ENCODE peak calls at places on chromosomes 3 and 15, in six cellular contexts. B, N, R, C, I and V are unnamed samples.

GRCh38 chr3:43736558-43736995 is 45.8 kb downstream of the ABHD5 start:
- DNase-seq in B (no peak), I (no peak), N (no peak), C (peak; percentile 92), R (no peak), V (no peak)

GRCh38 chr3:32913790-32914446 is 37.5 kb upstream of the CCR4 start:
- DNase-seq in I (no peak), N (no peak), B (peak; percentile 18), R (no peak), C (no peak), V (no peak)

GRCh38 chr15:95059346-95059905 is 828.1 kb downstream of the MCTP2 start:
- DNase-seq in N (no peak), R (no peak), I (no peak), C (no peak), B (no peak), V (no peak)

GRCh38 chr3:176167272-176167671 is 1030.0 kb downstream of the TBL1XR1 start:
- DNase-seq in N (no peak), C (no peak), I (no peak), R (no peak), B (no peak), V (no peak)

GRCh38 chr3:190617185-190617584 is 103.3 kb downstream of the IL1RAP start:
- DNase-seq in B (no peak), R (no peak), I (no peak), N (peak; percentile 60), C (no peak), V (no peak)

GRCh38 chr3:178181784-178182183 is 354.5 kb upstream of the KCNMB2 start:
- DNase-seq in C (no peak), I (no peak), N (no peak), B (no peak), R (no peak), V (no peak)

GRCh38 chr3:25856902-25857518 is 67.1 kb downstream of the OXSM start:
- DNase-seq in I (no peak), N (peak; percentile 75), C (peak; percentile 67), B (no peak), R (peak; percentile 52), V (no peak)

GRCh38 chr3:185737020-185737419 is 87.8 kb downstream of the IGF2BP2 start:
- DNase-seq in N (no peak), B (no peak), I (no peak), C (peak; percentile 85), R (no peak), V (no peak)

GRCh38 chr3:151971814-151972579 is 98.6 kb downstream of the SUCNR1 start:
- DNase-seq in R (peak; percentile 69), C (peak; percentile 16), B (no peak), I (no peak), N (no peak), V (no peak)

GRCh38 chr3:129506272-129506742 is 22.1 kb upstream of the RHO start:
- DNase-seq in C (no peak), R (no peak), N (no peak), B (no peak), I (no peak), V (no peak)

GRCh38 chr3:65342084-65342683 is 654.4 kb upstream of the ADAMTS9 start:
- DNase-seq in I (peak; percentile 54), R (peak; percentile 65), N (peak; percentile 28), C (peak; percentile 55), B (no peak), V (no peak)

GRCh38 chr3:128649264-128649663 is 1.4 kb downstream of the RPN1 start:
- DNase-seq in N (no peak), C (no peak), I (no peak), B (no peak), R (no peak), V (no peak)

GRCh38 chr3:17398959-17399551 is 343.4 kb downstream of the TBC1D5 start:
- DNase-seq in B (no peak), I (no peak), N (peak; percentile 56), C (no peak), R (no peak), V (no peak)

GRCh38 chr3:56902468-56903159 is 100.9 kb upstream of the ARHGEF3 start:
- DNase-seq in N (no peak), C (no peak), I (no peak), B (no peak), R (no peak), V (no peak)

GRCh38 chr3:185717627-185718330 is 107.1 kb downstream of the IGF2BP2 start:
- DNase-seq in N (no peak), C (no peak), B (no peak), I (no peak), R (no peak), V (no peak)

GRCh38 chr3:110664148-110664547 is 407.5 kb upstream of the NECTIN3 start:
- DNase-seq in R (no peak), I (no peak), B (no peak), C (no peak), N (no peak), V (no peak)

GRCh38 chr3:151425640-151426336 is 35.1 kb downstream of the IGSF10 start:
- DNase-seq in N (no peak), I (no peak), C (no peak), B (no peak), R (no peak), V (no peak)

GRCh38 chr3:3800076-3800448 is 831 bp downstream of the LRRN1 start:
- DNase-seq in R (peak; percentile 32), I (peak; percentile 44), B (peak; percentile 19), N (no peak), C (no peak), V (no peak)

GRCh38 chr15:73737506-73737905 is 15.6 kb downstream of the INSYN1 start:
- DNase-seq in I (no peak), R (peak; percentile 40), C (no peak), N (no peak), B (no peak), V (no peak)

GRCh38 chr15:67839358-67839928 is 402 bp downstream of the RNU6-1 start:
- DNase-seq in C (peak; percentile 27), N (peak; percentile 66), R (no peak), B (no peak), I (no peak), V (no peak)

GRCh38 chr15:37981781-37982180 is 47.3 kb downstream of the TMCO5A start:
- DNase-seq in I (no peak), R (peak; percentile 36), C (peak; percentile 55), B (no peak), N (peak; percentile 39), V (no peak)

GRCh38 chr15:34331809-34332208 is 5.8 kb downstream of the SLC12A6 start:
- DNase-seq in C (no peak), I (no peak), R (peak; percentile 56), B (no peak), N (no peak), V (peak; percentile 62)

DNA sequence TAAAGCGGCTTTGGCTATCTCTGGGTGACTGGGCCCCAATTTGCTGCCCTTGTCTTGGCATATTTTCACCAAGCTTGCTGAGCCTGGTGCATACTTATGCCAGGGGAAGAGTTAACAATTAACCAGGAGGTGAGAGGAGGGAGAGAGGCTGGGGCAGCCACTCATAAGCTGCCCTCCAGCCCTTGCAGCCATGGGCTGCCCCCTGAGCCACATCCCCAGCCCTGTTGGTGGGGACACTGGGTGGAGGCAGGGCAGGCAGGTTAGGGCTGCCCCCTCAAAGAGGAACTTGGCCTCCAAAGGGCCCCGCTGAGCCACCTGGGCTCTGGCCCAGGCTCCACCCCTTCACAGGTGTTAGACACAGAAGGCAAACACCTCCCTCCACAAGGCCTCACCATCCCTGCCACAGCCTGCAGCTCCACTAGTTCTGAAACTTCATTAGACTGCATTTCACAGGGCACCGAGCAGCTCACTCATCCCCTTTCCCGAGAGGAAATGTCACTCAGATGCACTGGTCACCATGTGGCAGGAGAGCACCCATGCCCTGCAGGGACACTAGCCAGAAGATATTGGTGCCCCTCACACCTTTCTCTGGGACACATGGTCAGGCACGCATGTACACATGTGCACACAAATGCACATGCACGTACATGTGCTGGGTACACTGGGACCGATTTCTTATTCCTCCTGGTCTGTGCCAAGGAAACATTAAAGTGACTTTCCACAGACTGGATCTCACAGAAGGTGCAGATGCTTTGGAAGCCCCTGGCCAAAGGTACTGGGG is 20.2 kb downstream of the AMOTL2 start:
- DNase-seq in I (peak; percentile 68), C (no peak), N (peak; percentile 14), R (no peak), B (no peak), V (no peak)
- H3K4me1 ChIP-seq in I (peaks cover 15% of the 10 kb centered on the region), C (peaks cover 31% of the 10 kb centered on the region), N (peaks cover 9% of the 10 kb centered on the region), R (peaks cover 20% of the 10 kb centered on the region), B (peaks cover 21% of the 10 kb centered on the region), V (no peaks in the 10 kb centered on the region)

DNA sequence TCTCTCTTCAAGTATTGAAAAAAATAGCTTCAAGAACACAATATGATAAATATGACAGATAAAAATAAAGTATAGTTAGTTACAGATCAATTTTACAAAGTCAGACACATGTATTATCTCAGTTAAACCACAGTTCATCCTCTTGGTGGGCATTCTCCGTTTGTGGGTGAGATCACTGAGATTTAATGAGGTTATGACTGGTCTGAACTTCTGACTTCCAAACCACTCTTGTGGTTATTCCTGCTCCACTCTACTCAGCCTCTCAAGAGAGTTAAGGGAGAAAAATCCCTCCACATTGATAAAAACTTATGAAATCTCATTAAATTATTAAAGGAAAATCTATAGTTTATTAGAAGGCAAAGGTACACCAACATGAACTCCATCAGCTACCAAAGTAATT is 229.9 kb upstream of the LRTM1 start:
- DNase-seq in B (no peak), C (peak; percentile 47), R (no peak), I (no peak), N (no peak), V (no peak)
- H3K4me1 ChIP-seq in B (no peaks in the 10 kb centered on the region), C (peaks cover 13% of the 10 kb centered on the region), R (no peaks in the 10 kb centered on the region), I (no peaks in the 10 kb centered on the region), N (no peaks in the 10 kb centered on the region), V (no peaks in the 10 kb centered on the region)

DNA sequence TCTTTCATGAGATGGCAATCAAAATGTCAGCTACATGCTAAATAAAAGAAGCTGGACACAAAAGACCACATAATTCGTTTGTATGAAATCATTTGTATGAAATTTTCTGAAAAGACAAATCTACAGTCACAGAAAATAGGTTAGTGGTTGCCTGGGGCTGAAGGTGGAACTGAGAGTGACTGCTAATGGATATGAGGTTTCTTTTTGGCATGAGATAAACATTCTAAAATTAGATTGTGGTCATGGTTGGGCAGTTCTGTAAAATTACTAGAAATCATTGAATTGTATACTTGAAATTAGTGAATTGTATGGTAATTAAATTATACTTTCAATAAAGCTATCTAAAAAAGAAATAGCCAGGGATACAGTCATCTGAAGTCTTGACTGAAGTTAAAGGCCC is 2.7 kb upstream of the DMXL2 start:
- DNase-seq in R (no peak), C (no peak), I (no peak), B (no peak), N (no peak), V (no peak)
- H3K4me1 ChIP-seq in R (peaks cover 12% of the 10 kb centered on the region), C (peaks cover 3% of the 10 kb centered on the region), I (peaks cover 19% of the 10 kb centered on the region), B (no peaks in the 10 kb centered on the region), N (no peaks in the 10 kb centered on the region), V (peaks cover 7% of the 10 kb centered on the region)

DNA sequence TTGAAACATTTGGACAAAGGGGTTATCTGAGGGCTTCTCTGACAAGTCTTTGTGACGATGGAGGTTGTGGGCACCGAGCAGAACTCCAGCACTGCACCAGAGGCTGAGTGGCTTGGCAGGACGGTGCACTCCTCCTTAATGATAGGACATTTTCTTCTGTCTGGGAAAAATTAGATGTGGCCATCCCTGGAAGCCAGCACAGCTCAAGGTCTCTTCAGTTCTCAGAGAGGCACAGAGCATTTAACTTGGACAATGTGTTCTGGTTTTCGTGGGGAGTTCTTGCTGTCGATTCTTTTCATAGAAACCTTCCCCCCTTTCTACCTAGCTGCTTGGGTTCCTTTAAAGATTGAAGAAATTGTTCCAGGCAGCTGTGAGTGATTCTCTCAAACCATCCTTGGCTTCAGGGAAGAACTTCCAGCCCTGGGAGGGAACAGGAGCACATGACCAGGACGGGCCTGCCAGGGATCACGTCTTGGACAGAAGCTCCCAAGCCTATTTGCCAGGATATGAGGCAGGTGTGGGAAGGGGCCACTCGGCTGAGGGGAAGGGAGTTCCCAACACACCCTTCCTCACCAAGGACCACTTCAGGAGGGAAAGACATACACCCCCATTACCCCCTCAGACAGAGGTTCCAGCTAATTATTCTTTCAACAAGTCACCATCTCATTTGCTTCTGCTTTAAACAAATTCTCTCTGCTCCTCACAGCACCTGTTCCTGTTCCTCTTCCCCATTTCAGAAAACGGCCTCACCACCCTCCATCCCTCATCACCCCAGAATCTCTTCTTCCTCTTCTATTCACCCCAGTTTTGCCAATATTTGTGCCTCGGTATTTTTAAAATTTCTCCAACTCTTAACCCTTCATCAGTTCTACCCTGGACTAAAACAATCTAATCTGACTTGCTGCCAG is 62.4 kb downstream of the WHAMM start:
- DNase-seq in B (no peak), I (no peak), N (no peak), R (no peak), C (no peak), V (no peak)
- H3K4me1 ChIP-seq in B (no peaks in the 10 kb centered on the region), I (no peaks in the 10 kb centered on the region), N (no peaks in the 10 kb centered on the region), R (peaks cover 11% of the 10 kb centered on the region), C (peaks cover 1% of the 10 kb centered on the region), V (no peaks in the 10 kb centered on the region)